ENCODE peak calls at places on chromosomes 1 and 21, in ten cellular contexts. H, K, M, N, U, Z, V, C, R and W are unnamed samples.

GRCh38 chr21:32569261-32570230 is 15.8 kb downstream of the TCP10L start:
- DNase-seq in U (peak; percentile 80), V (peak; percentile 83), N (peak; percentile 84), C (peak; percentile 89), Z (peak; percentile 89), M (peak; percentile 88), H (peak; percentile 79), K (peak; percentile 76), R (peak; percentile 53), W (peak; percentile 84)

GRCh38 chr1:202126426-202126825 is 3.7 kb downstream of the GPR37L1 start:
- DNase-seq in U (no peak), N (no peak), M (no peak), V (no peak), C (no peak), Z (no peak), K (no peak), H (no peak), R (no peak), W (no peak)

GRCh38 chr1:117967900-117968299 is 38.4 kb downstream of the WDR3 start:
- DNase-seq in V (no peak), N (no peak), U (peak; percentile 40), K (peak; percentile 13), H (no peak), M (peak; percentile 9), Z (peak; percentile 90), R (peak; percentile 98), C (no peak), W (no peak)

GRCh38 chr1:6889875-6890480 is 104.7 kb downstream of the CAMTA1 start:
- DNase-seq in U (peak; percentile 42), R (no peak), Z (peak; percentile 34), V (no peak), H (peak; percentile 20), N (no peak), M (peak; percentile 82), C (no peak), K (peak; percentile 72), W (peak; percentile 20)

GRCh38 chr1:220733090-220733569 is 15.0 kb upstream of the MTARC2 start:
- DNase-seq in K (peak; percentile 88), M (peak; percentile 95), Z (peak; percentile 68), C (peak; percentile 84), R (peak; percentile 58), N (peak; percentile 89), H (peak; percentile 65), U (peak; percentile 80), V (peak; percentile 73), W (peak; percentile 67)

GRCh38 chr1:110298991-110299390 is 40.2 kb upstream of the RBM15 start:
- DNase-seq in H (no peak), U (no peak), R (no peak), K (no peak), C (no peak), Z (no peak), N (no peak), V (no peak), M (peak; percentile 29), W (no peak)

GRCh38 chr1:94899756-94900155 is 27.2 kb downstream of the CNN3 start:
- DNase-seq in Z (no peak), H (no peak), V (no peak), N (no peak), K (no peak), C (no peak), U (no peak), M (no peak), R (no peak), W (no peak)

GRCh38 chr1:150999051-150999674 is 7.5 kb downstream of the MINDY1 start:
- DNase-seq in V (no peak), U (peak; percentile 93), N (no peak), K (no peak), C (no peak), M (peak; percentile 61), Z (no peak), R (no peak), H (no peak), W (peak; percentile 26)

GRCh38 chr1:215380566-215380965 is 186.5 kb upstream of the KCTD3 start:
- DNase-seq in N (no peak), Z (no peak), U (no peak), H (no peak), K (no peak), V (no peak), C (no peak), M (no peak), R (no peak), W (no peak)

GRCh38 chr1:93750946-93751345 is 69.3 kb upstream of the BCAR3 start:
- DNase-seq in Z (no peak), K (no peak), C (no peak), H (no peak), U (no peak), V (no peak), R (no peak), M (no peak), N (no peak), W (no peak)

GRCh38 chr1:182677393-182678098 is 6.8 kb downstream of the RGS8 start:
- DNase-seq in C (no peak), K (no peak), U (no peak), V (no peak), M (no peak), H (no peak), N (no peak), Z (no peak), R (no peak), W (no peak)

GRCh38 chr1:115112496-115113375 is 23.4 kb upstream of the TSPAN2 start:
- DNase-seq in M (peak; percentile 39), K (peak; percentile 53), V (no peak), C (peak; percentile 68), R (no peak), N (peak; percentile 73), H (peak; percentile 57), Z (no peak), U (no peak), W (no peak)

GRCh38 chr1:10161121-10161520 is 49.2 kb upstream of the KIF1B start:
- DNase-seq in V (no peak), C (no peak), U (no peak), Z (no peak), H (no peak), N (no peak), R (no peak), M (no peak), K (no peak), W (no peak)

GRCh38 chr21:42263591-42264131 is 44.7 kb downstream of the ABCG1 start:
- DNase-seq in C (peak; percentile 77), H (no peak), K (no peak), M (no peak), U (no peak), R (no peak), Z (no peak), V (no peak), N (no peak), W (no peak)

GRCh38 chr21:45471229-45472052 is 66.5 kb downstream of the COL18A1 start:
- DNase-seq in C (no peak), M (peak; percentile 90), V (peak; percentile 68), H (no peak), K (peak; percentile 73), Z (no peak), U (peak; percentile 95), R (no peak), N (no peak), W (peak; percentile 85)